ENCODE peak calls at places on chromosomes 5 and 9, in six cellular contexts. H, X, F, T, D and P are unnamed samples.

GRCh38 chr9:130912932-130913598 is 16.5 kb upstream of the QRFP start:
- DNase-seq in H (no peak), X (no peak), F (no peak), T (no peak), D (no peak), P (no peak)

GRCh38 chr5:67377651-67378050 is 181.1 kb upstream of the CD180 start:
- DNase-seq in H (no peak), X (no peak), F (no peak), T (no peak), D (no peak), P (no peak)

GRCh38 chr9:133130721-133131244 is 9.7 kb upstream of the RALGDS start:
- DNase-seq in H (peak; percentile 76), X (no peak), F (peak; percentile 73), T (peak; percentile 60), D (no peak), P (peak; percentile 80)

GRCh38 chr9:14690986-14691730 is 2.1 kb downstream of the ZDHHC21 start:
- DNase-seq in H (no peak), X (no peak), F (no peak), T (no peak), D (peak; percentile 37), P (no peak)

GRCh38 chr9:82208741-82209450 is 220.3 kb downstream of the SPATA31D1 start:
- DNase-seq in H (no peak), X (no peak), F (no peak), T (no peak), D (no peak), P (no peak)

GRCh38 chr5:38462972-38463633 is 93.3 kb downstream of the LIFR start:
- DNase-seq in H (no peak), X (no peak), F (no peak), T (no peak), D (no peak), P (no peak)

GRCh38 chr5:176695073-176695472 is 47.8 kb downstream of the TSPAN17 start:
- DNase-seq in H (no peak), X (no peak), F (no peak), T (no peak), D (no peak), P (no peak)

GRCh38 chr5:15844253-15844652 is 335.3 kb downstream of the MARCHF11 start:
- DNase-seq in H (no peak), X (no peak), F (no peak), T (no peak), D (no peak), P (no peak)

GRCh38 chr9:14031015-14031414 is 282.9 kb downstream of the NFIB start:
- DNase-seq in H (no peak), X (no peak), F (no peak), T (no peak), D (no peak), P (no peak)

GRCh38 chr5:7094626-7095025 is 301.3 kb upstream of the ADCY2 start:
- DNase-seq in H (peak; percentile 15), X (no peak), F (peak; percentile 34), T (no peak), D (no peak), P (peak; percentile 20)

GRCh38 chr5:79878721-79879336 is 112.2 kb downstream of the MTX3 start:
- DNase-seq in H (peak; percentile 65), X (no peak), F (peak; percentile 53), T (no peak), D (peak; percentile 12), P (peak; percentile 44)